ENCODE peak calls at places on chromosome 7, in six cellular contexts. One of them, this sample, is unnamed.

GRCh38 chr7:77833136-77833535 is 34.6 kb downstream of the PHTF2 start:
- DNase-seq in OCI-LY7: no peak
- DNase-seq in neural progenitor cell: no peak
- DNase-seq in GM23248: peak
- DNase-seq in HCT116: no peak
- DNase-seq in GM23338: no peak
- DNase-seq in this sample: no peak

GRCh38 chr7:47516985-47517590 is 64.8 kb downstream of the TNS3 start:
- DNase-seq in OCI-LY7: no peak
- DNase-seq in neural progenitor cell: no peak
- DNase-seq in GM23248: peak
- DNase-seq in HCT116: no peak
- DNase-seq in GM23338: no peak
- DNase-seq in this sample: no peak

GRCh38 chr7:99618726-99619125 is 2.0 kb downstream of the ZSCAN25 start:
- DNase-seq in OCI-LY7: no peak
- DNase-seq in neural progenitor cell: no peak
- DNase-seq in GM23248: peak
- DNase-seq in HCT116: no peak
- DNase-seq in GM23338: no peak
- DNase-seq in this sample: no peak

GRCh38 chr7:27172388-27172774 is 1.7 kb downstream of the HOXA10 start:
- DNase-seq in OCI-LY7: no peak
- DNase-seq in neural progenitor cell: no peak
- DNase-seq in GM23248: peak
- DNase-seq in HCT116: no peak
- DNase-seq in GM23338: no peak
- DNase-seq in this sample: no peak

GRCh38 chr7:6652446-6653011 is 15.4 kb downstream of the ZNF316 start:
- DNase-seq in OCI-LY7: no peak
- DNase-seq in neural progenitor cell: no peak
- DNase-seq in GM23248: no peak
- DNase-seq in HCT116: no peak
- DNase-seq in GM23338: no peak
- DNase-seq in this sample: no peak

GRCh38 chr7:27846388-27846787 is 106.4 kb downstream of the TAX1BP1 start:
- DNase-seq in OCI-LY7: no peak
- DNase-seq in neural progenitor cell: no peak
- DNase-seq in GM23248: no peak
- DNase-seq in HCT116: no peak
- DNase-seq in GM23338: no peak
- DNase-seq in this sample: no peak

GRCh38 chr7:44325181-44325671 is at the start of gene CAMK2B:
- DNase-seq in OCI-LY7: no peak
- DNase-seq in neural progenitor cell: peak
- DNase-seq in GM23248: peak
- DNase-seq in HCT116: no peak
- DNase-seq in GM23338: peak
- DNase-seq in this sample: peak

GRCh38 chr7:129496653-129497052 is 5.7 kb upstream of the SMKR1 start:
- DNase-seq in OCI-LY7: no peak
- DNase-seq in neural progenitor cell: no peak
- DNase-seq in GM23248: no peak
- DNase-seq in HCT116: no peak
- DNase-seq in GM23338: no peak
- DNase-seq in this sample: no peak

GRCh38 chr7:139767561-139767982 is 10.2 kb downstream of the HIPK2 start:
- DNase-seq in OCI-LY7: peak
- DNase-seq in neural progenitor cell: no peak
- DNase-seq in GM23248: no peak
- DNase-seq in HCT116: no peak
- DNase-seq in GM23338: no peak
- DNase-seq in this sample: no peak

GRCh38 chr7:66283003-66283920 is 78.1 kb downstream of the TPST1 start:
- DNase-seq in OCI-LY7: no peak
- DNase-seq in neural progenitor cell: no peak
- DNase-seq in GM23248: peak
- DNase-seq in HCT116: peak
- DNase-seq in GM23338: no peak
- DNase-seq in this sample: no peak

GRCh38 chr7:101746311-101746710 is 71.1 kb upstream of the CUX1 start:
- DNase-seq in OCI-LY7: peak
- DNase-seq in neural progenitor cell: no peak
- DNase-seq in GM23248: no peak
- DNase-seq in HCT116: no peak
- DNase-seq in GM23338: no peak
- DNase-seq in this sample: no peak

GRCh38 chr7:6531492-6532279 is 19.6 kb downstream of the GRID2IP start:
- DNase-seq in OCI-LY7: no peak
- DNase-seq in neural progenitor cell: no peak
- DNase-seq in GM23248: no peak
- DNase-seq in HCT116: no peak
- DNase-seq in GM23338: peak
- DNase-seq in this sample: no peak

GRCh38 chr7:95434501-95435421 is at the start of gene PON2:
- DNase-seq in OCI-LY7: no peak
- DNase-seq in neural progenitor cell: peak
- DNase-seq in GM23248: peak
- DNase-seq in HCT116: peak
- DNase-seq in GM23338: peak
- DNase-seq in this sample: peak

GRCh38 chr7:47529405-47529804 is 52.5 kb downstream of the TNS3 start:
- DNase-seq in OCI-LY7: no peak
- DNase-seq in neural progenitor cell: no peak
- DNase-seq in GM23248: no peak
- DNase-seq in HCT116: no peak
- DNase-seq in GM23338: no peak
- DNase-seq in this sample: no peak

GRCh38 chr7:141752634-141753033 is 11.3 kb upstream of the TAS2R3 start:
- DNase-seq in OCI-LY7: peak
- DNase-seq in neural progenitor cell: no peak
- DNase-seq in GM23248: no peak
- DNase-seq in HCT116: no peak
- DNase-seq in GM23338: peak
- DNase-seq in this sample: no peak

GRCh38 chr7:74092964-74093339 is 9.3 kb downstream of the LIMK1 start:
- DNase-seq in OCI-LY7: peak
- DNase-seq in neural progenitor cell: no peak
- DNase-seq in GM23248: peak
- DNase-seq in HCT116: no peak
- DNase-seq in GM23338: peak
- DNase-seq in this sample: peak

GRCh38 chr7:77327067-77327931 is 88.8 kb downstream of the GSAP start:
- DNase-seq in OCI-LY7: no peak
- DNase-seq in neural progenitor cell: no peak
- DNase-seq in GM23248: peak
- DNase-seq in HCT116: no peak
- DNase-seq in GM23338: no peak
- DNase-seq in this sample: peak

GRCh38 chr7:26860361-26860760 is 4.0 kb downstream of the SKAP2 start:
- DNase-seq in OCI-LY7: no peak
- DNase-seq in neural progenitor cell: no peak
- DNase-seq in GM23248: no peak
- DNase-seq in HCT116: peak
- DNase-seq in GM23338: peak
- DNase-seq in this sample: no peak

GRCh38 chr7:116561697-116562483 is 37.1 kb downstream of the CAV1 start:
- DNase-seq in OCI-LY7: no peak
- DNase-seq in neural progenitor cell: no peak
- DNase-seq in GM23248: peak
- DNase-seq in HCT116: no peak
- DNase-seq in GM23338: no peak
- DNase-seq in this sample: no peak

GRCh38 chr7:132090444-132090843 is 485.8 kb downstream of the PLXNA4 start:
- DNase-seq in OCI-LY7: no peak
- DNase-seq in neural progenitor cell: no peak
- DNase-seq in GM23248: no peak
- DNase-seq in HCT116: no peak
- DNase-seq in GM23338: no peak
- DNase-seq in this sample: no peak

GRCh38 chr7:137870684-137871083 is 23.9 kb upstream of the DGKI start:
- DNase-seq in OCI-LY7: no peak
- DNase-seq in neural progenitor cell: no peak
- DNase-seq in GM23248: no peak
- DNase-seq in HCT116: no peak
- DNase-seq in GM23338: no peak
- DNase-seq in this sample: no peak

GRCh38 chr7:40329601-40330153 is 194.9 kb downstream of the SUGCT start:
- DNase-seq in OCI-LY7: peak
- DNase-seq in neural progenitor cell: peak
- DNase-seq in GM23248: peak
- DNase-seq in HCT116: peak
- DNase-seq in GM23338: peak
- DNase-seq in this sample: peak

GRCh38 chr7:26713981-26714380 is 150.4 kb downstream of the SKAP2 start:
- DNase-seq in OCI-LY7: no peak
- DNase-seq in neural progenitor cell: no peak
- DNase-seq in GM23248: no peak
- DNase-seq in HCT116: no peak
- DNase-seq in GM23338: peak
- DNase-seq in this sample: no peak

GRCh38 chr7:23062452-23062851 is 43.1 kb upstream of the KLHL7 start:
- DNase-seq in OCI-LY7: no peak
- DNase-seq in neural progenitor cell: no peak
- DNase-seq in GM23248: peak
- DNase-seq in HCT116: no peak
- DNase-seq in GM23338: no peak
- DNase-seq in this sample: no peak

GRCh38 chr7:69564454-69565417 is 33.5 kb upstream of the AUTS2 start:
- DNase-seq in OCI-LY7: peak
- DNase-seq in neural progenitor cell: no peak
- DNase-seq in GM23248: peak
- DNase-seq in HCT116: no peak
- DNase-seq in GM23338: no peak
- DNase-seq in this sample: peak

GRCh38 chr7:130756316-130756715 is 22.3 kb upstream of the KLF14 start:
- DNase-seq in OCI-LY7: no peak
- DNase-seq in neural progenitor cell: no peak
- DNase-seq in GM23248: no peak
- DNase-seq in HCT116: no peak
- DNase-seq in GM23338: no peak
- DNase-seq in this sample: no peak

GRCh38 chr7:130758429-130759056 is 24.5 kb upstream of the KLF14 start:
- DNase-seq in OCI-LY7: peak
- DNase-seq in neural progenitor cell: peak
- DNase-seq in GM23248: peak
- DNase-seq in HCT116: peak
- DNase-seq in GM23338: peak
- DNase-seq in this sample: peak
- TF ChIP-seq EZH2phosphoT487 in OCI-LY7: no peak
- TF ChIP-seq EZH2phosphoT487 in neural progenitor cell: no peak
- TF ChIP-seq EZH2phosphoT487 in GM23248: no peak
- TF ChIP-seq EZH2phosphoT487 in HCT116: no peak
- TF ChIP-seq EZH2phosphoT487 in GM23338: no peak
- TF ChIP-seq EZH2phosphoT487 in this sample: no peak

DNA sequence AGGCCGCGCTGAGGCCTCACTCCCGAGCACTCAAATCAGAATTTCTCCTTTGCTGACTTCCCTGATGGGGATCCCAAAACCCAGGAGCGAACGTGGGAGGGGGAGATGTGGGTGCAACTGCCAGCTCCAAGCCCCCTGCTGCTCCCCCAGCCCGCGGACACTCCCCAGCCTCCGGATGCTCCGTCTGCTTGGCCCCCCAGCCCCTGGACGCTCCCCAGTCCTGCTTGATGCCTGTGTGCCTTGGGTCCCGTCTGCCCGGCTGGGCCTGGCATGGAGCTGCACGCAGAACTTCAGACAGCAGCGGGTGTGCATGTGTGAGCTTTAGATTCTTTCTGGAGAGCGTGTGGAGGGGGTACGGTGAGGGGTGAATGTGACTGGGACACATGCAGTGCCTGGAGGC is 4.7 kb upstream of the SHH start:
- DNase-seq in OCI-LY7: no peak
- DNase-seq in neural progenitor cell: no peak
- DNase-seq in GM23248: no peak
- DNase-seq in HCT116: no peak
- DNase-seq in GM23338: no peak
- DNase-seq in this sample: no peak
- TF ChIP-seq EZH2phosphoT487 in OCI-LY7: no peak
- TF ChIP-seq EZH2phosphoT487 in neural progenitor cell: no peak
- TF ChIP-seq EZH2phosphoT487 in GM23248: no peak
- TF ChIP-seq EZH2phosphoT487 in HCT116: no peak
- TF ChIP-seq EZH2phosphoT487 in GM23338: no peak
- TF ChIP-seq EZH2phosphoT487 in this sample: no peak

GRCh38 chr7:16345979-16346958 is 75.1 kb downstream of the CRPPA start:
- DNase-seq in OCI-LY7: no peak
- DNase-seq in neural progenitor cell: no peak
- DNase-seq in GM23248: peak
- DNase-seq in HCT116: peak
- DNase-seq in GM23338: peak
- DNase-seq in this sample: no peak
- TF ChIP-seq EZH2phosphoT487 in OCI-LY7: no peak
- TF ChIP-seq EZH2phosphoT487 in neural progenitor cell: no peak
- TF ChIP-seq EZH2phosphoT487 in GM23248: peak
- TF ChIP-seq EZH2phosphoT487 in HCT116: no peak
- TF ChIP-seq EZH2phosphoT487 in GM23338: no peak
- TF ChIP-seq EZH2phosphoT487 in this sample: no peak

DNA sequence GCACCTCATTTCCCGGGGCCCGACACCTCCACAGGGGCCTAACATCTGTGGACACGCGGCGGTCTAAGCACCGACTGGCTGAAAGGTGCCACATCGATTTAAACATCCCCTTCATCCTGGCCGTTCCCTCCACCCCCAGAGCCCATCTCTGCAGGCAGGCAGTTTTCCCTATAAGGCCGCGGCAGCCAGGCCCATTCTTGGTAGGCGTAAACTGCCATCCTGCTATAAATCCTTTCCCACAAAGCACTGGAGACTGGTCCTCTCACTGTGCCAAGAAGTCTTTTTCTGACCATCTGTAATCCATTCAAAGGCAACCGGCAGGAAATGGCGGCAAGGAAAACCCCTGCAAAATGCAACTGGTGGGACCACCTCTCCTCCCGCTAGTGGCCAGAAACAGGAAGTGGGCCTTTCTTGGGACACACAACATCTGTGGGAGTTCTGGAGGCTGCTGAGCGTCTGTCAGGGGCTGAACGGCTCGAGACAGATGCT is 22.4 kb downstream of the ATXN7L1 start:
- DNase-seq in OCI-LY7: no peak
- DNase-seq in neural progenitor cell: peak
- DNase-seq in GM23248: peak
- DNase-seq in HCT116: no peak
- DNase-seq in GM23338: peak
- DNase-seq in this sample: peak
- TF ChIP-seq EZH2phosphoT487 in OCI-LY7: no peak
- TF ChIP-seq EZH2phosphoT487 in neural progenitor cell: no peak
- TF ChIP-seq EZH2phosphoT487 in GM23248: no peak
- TF ChIP-seq EZH2phosphoT487 in HCT116: no peak
- TF ChIP-seq EZH2phosphoT487 in GM23338: no peak
- TF ChIP-seq EZH2phosphoT487 in this sample: no peak

DNA sequence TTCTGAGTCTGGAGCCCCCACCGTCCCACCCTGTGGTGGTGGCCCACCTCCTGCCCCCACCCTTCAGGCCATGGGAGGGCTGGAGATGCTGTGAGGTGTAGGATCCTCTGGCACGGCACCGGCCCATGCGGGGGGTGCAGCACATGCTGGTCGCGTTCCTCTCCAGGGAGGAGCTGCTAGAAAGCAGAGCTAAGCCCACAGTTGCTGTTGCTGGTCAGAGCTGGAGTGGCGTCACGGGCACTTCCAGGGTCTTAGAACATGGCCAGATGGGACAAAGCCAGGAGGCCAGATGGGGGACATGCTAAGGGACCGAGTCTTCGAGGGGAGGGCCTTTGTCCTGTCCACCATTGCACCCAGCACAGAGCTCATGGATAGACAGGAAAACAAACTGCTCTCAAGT is 21.6 kb downstream of the AGAP3 start:
- DNase-seq in OCI-LY7: no peak
- DNase-seq in neural progenitor cell: no peak
- DNase-seq in GM23248: no peak
- DNase-seq in HCT116: no peak
- DNase-seq in GM23338: no peak
- DNase-seq in this sample: no peak
- TF ChIP-seq EZH2phosphoT487 in OCI-LY7: no peak
- TF ChIP-seq EZH2phosphoT487 in neural progenitor cell: no peak
- TF ChIP-seq EZH2phosphoT487 in GM23248: no peak
- TF ChIP-seq EZH2phosphoT487 in HCT116: no peak
- TF ChIP-seq EZH2phosphoT487 in GM23338: no peak
- TF ChIP-seq EZH2phosphoT487 in this sample: no peak